ENCODE peak calls at places on chromosomes 6 and 20, in nine cellular contexts. One of them, this sample, is unnamed. For H3K9me3, the result is how much of the 10 kb centered on the place peaks cover.

GRCh38 chr6:106360989-106361430 is 493 bp downstream of the CRYBG1 start:
- DNase-seq in mesenchymal stem cell: peak
- DNase-seq in pancreas: no peak
- DNase-seq in colonic mucosa: peak
- DNase-seq in aorta: peak
- DNase-seq in fibroblast of lung: no peak
- DNase-seq in breast epithelium: peak
- DNase-seq in ovary: no peak
- DNase-seq in AG04450: no peak
- DNase-seq in this sample: peak

GRCh38 chr20:47568837-47569410 is 67.2 kb downstream of the NCOA3 start:
- DNase-seq in mesenchymal stem cell: no peak
- DNase-seq in pancreas: no peak
- DNase-seq in colonic mucosa: peak
- DNase-seq in aorta: no peak
- DNase-seq in fibroblast of lung: no peak
- DNase-seq in breast epithelium: no peak
- DNase-seq in ovary: no peak
- DNase-seq in AG04450: no peak
- DNase-seq in this sample: no peak

GRCh38 chr6:8029243-8029870 is 34.8 kb downstream of the BLOC1S5 start:
- DNase-seq in mesenchymal stem cell: peak
- DNase-seq in pancreas: no peak
- DNase-seq in colonic mucosa: no peak
- DNase-seq in aorta: no peak
- DNase-seq in fibroblast of lung: no peak
- DNase-seq in breast epithelium: no peak
- DNase-seq in ovary: no peak
- DNase-seq in AG04450: no peak
- DNase-seq in this sample: no peak

GRCh38 chr20:62896526-62896925 is 29.8 kb downstream of the DIDO1 start:
- DNase-seq in mesenchymal stem cell: no peak
- DNase-seq in pancreas: no peak
- DNase-seq in colonic mucosa: no peak
- DNase-seq in aorta: no peak
- DNase-seq in fibroblast of lung: no peak
- DNase-seq in breast epithelium: no peak
- DNase-seq in ovary: no peak
- DNase-seq in AG04450: no peak
- DNase-seq in this sample: no peak

GRCh38 chr20:9590189-9590588 is 75.8 kb downstream of the LAMP5 start:
- DNase-seq in mesenchymal stem cell: peak
- DNase-seq in pancreas: no peak
- DNase-seq in colonic mucosa: no peak
- DNase-seq in aorta: no peak
- DNase-seq in fibroblast of lung: peak
- DNase-seq in breast epithelium: no peak
- DNase-seq in ovary: no peak
- DNase-seq in AG04450: peak
- DNase-seq in this sample: no peak

GRCh38 chr6:31794866-31795615 is 511 bp downstream of the VARS1 start:
- DNase-seq in mesenchymal stem cell: peak
- DNase-seq in pancreas: peak
- DNase-seq in colonic mucosa: no peak
- DNase-seq in aorta: peak
- DNase-seq in fibroblast of lung: no peak
- DNase-seq in breast epithelium: no peak
- DNase-seq in ovary: no peak
- DNase-seq in AG04450: no peak
- DNase-seq in this sample: no peak

GRCh38 chr6:35044145-35044745 is 96.9 kb downstream of the TCP11 start:
- DNase-seq in mesenchymal stem cell: no peak
- DNase-seq in pancreas: no peak
- DNase-seq in colonic mucosa: peak
- DNase-seq in aorta: no peak
- DNase-seq in fibroblast of lung: no peak
- DNase-seq in breast epithelium: no peak
- DNase-seq in ovary: no peak
- DNase-seq in AG04450: no peak
- DNase-seq in this sample: peak

GRCh38 chr20:36126836-36127529 is 27.6 kb upstream of the EPB41L1 start:
- DNase-seq in mesenchymal stem cell: no peak
- DNase-seq in pancreas: no peak
- DNase-seq in colonic mucosa: no peak
- DNase-seq in aorta: no peak
- DNase-seq in fibroblast of lung: no peak
- DNase-seq in breast epithelium: no peak
- DNase-seq in ovary: no peak
- DNase-seq in AG04450: no peak
- DNase-seq in this sample: no peak

GRCh38 chr6:56756219-56756789 is 113.6 kb upstream of the DST start:
- DNase-seq in mesenchymal stem cell: peak
- DNase-seq in pancreas: no peak
- DNase-seq in colonic mucosa: no peak
- DNase-seq in aorta: no peak
- DNase-seq in fibroblast of lung: no peak
- DNase-seq in breast epithelium: no peak
- DNase-seq in ovary: no peak
- DNase-seq in AG04450: no peak
- DNase-seq in this sample: no peak

GRCh38 chr6:56758120-56758519 is 115.4 kb upstream of the DST start:
- DNase-seq in mesenchymal stem cell: no peak
- DNase-seq in pancreas: no peak
- DNase-seq in colonic mucosa: no peak
- DNase-seq in aorta: no peak
- DNase-seq in fibroblast of lung: no peak
- DNase-seq in breast epithelium: no peak
- DNase-seq in ovary: no peak
- DNase-seq in AG04450: no peak
- DNase-seq in this sample: no peak

GRCh38 chr6:56758553-56758952 is 115.9 kb upstream of the DST start:
- DNase-seq in mesenchymal stem cell: no peak
- DNase-seq in pancreas: no peak
- DNase-seq in colonic mucosa: no peak
- DNase-seq in aorta: no peak
- DNase-seq in fibroblast of lung: no peak
- DNase-seq in breast epithelium: no peak
- DNase-seq in ovary: no peak
- DNase-seq in AG04450: no peak
- DNase-seq in this sample: no peak

GRCh38 chr6:56757585-56757984 is 114.9 kb upstream of the DST start:
- DNase-seq in mesenchymal stem cell: peak
- DNase-seq in pancreas: no peak
- DNase-seq in colonic mucosa: peak
- DNase-seq in aorta: no peak
- DNase-seq in fibroblast of lung: peak
- DNase-seq in breast epithelium: no peak
- DNase-seq in ovary: no peak
- DNase-seq in AG04450: no peak
- DNase-seq in this sample: peak

DNA sequence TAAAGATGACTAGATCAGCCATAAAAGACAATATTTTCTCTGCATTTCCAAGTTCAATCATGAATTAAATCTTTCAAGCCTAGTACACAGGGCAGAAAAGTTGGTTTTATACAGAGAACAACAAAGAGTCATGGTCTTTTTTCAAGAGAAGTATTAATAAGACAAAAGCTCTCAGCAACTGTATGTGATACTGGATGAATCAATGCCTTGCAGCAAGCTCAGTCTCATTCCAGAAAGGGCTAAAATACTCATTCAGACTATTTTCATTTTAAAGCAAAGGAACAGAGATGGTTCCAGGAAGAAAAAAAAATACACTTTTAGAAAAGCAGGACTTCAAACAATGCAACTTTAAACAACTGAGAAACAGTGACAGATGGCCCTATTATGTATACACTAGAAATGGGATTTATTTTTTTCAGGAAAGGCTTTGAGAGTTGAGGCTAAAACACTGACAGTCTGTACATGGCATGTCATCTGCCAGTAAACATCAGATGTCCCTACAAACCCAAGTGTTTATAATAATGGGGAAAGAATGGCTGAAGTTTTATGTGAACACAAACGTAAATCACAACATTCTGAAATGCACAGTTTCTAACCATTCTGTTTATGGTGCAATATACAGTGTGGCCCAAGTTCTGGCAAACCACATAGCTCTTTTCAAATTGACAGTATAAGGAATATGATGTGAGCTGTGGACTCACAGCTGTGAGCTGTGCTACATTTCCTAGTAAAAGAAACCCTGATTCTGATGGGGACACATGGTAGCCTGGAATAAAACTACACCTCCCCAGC is 114.3 kb upstream of the DST start:
- DNase-seq in mesenchymal stem cell: peak
- DNase-seq in pancreas: no peak
- DNase-seq in colonic mucosa: no peak
- DNase-seq in aorta: no peak
- DNase-seq in fibroblast of lung: peak
- DNase-seq in breast epithelium: no peak
- DNase-seq in ovary: no peak
- DNase-seq in AG04450: no peak
- DNase-seq in this sample: no peak
- H3K27ac ChIP-seq in mesenchymal stem cell: no peak
- H3K27ac ChIP-seq in pancreas: no peak
- H3K27ac ChIP-seq in colonic mucosa: no peak
- H3K27ac ChIP-seq in aorta: no peak
- H3K27ac ChIP-seq in fibroblast of lung: peak
- H3K27ac ChIP-seq in breast epithelium: peak
- H3K27ac ChIP-seq in ovary: no peak
- H3K27ac ChIP-seq in AG04450: peak
- H3K27ac ChIP-seq in this sample: no peak

GRCh38 chr6:279630-280029 is 12.7 kb upstream of the DUSP22 start:
- DNase-seq in mesenchymal stem cell: no peak
- DNase-seq in pancreas: no peak
- DNase-seq in colonic mucosa: no peak
- DNase-seq in aorta: no peak
- DNase-seq in fibroblast of lung: no peak
- DNase-seq in breast epithelium: no peak
- DNase-seq in ovary: no peak
- DNase-seq in AG04450: no peak
- DNase-seq in this sample: no peak

GRCh38 chr6:281469-282103 is 10.7 kb upstream of the DUSP22 start:
- DNase-seq in mesenchymal stem cell: no peak
- DNase-seq in pancreas: no peak
- DNase-seq in colonic mucosa: no peak
- DNase-seq in aorta: no peak
- DNase-seq in fibroblast of lung: no peak
- DNase-seq in breast epithelium: no peak
- DNase-seq in ovary: no peak
- DNase-seq in AG04450: no peak
- DNase-seq in this sample: no peak

GRCh38 chr6:280775-281468 is 11.4 kb upstream of the DUSP22 start:
- DNase-seq in mesenchymal stem cell: no peak
- DNase-seq in pancreas: no peak
- DNase-seq in colonic mucosa: no peak
- DNase-seq in aorta: no peak
- DNase-seq in fibroblast of lung: no peak
- DNase-seq in breast epithelium: no peak
- DNase-seq in ovary: no peak
- DNase-seq in AG04450: no peak
- DNase-seq in this sample: no peak

GRCh38 chr6:282867-283416 is 9.3 kb upstream of the DUSP22 start:
- DNase-seq in mesenchymal stem cell: no peak
- DNase-seq in pancreas: no peak
- DNase-seq in colonic mucosa: no peak
- DNase-seq in aorta: no peak
- DNase-seq in fibroblast of lung: no peak
- DNase-seq in breast epithelium: no peak
- DNase-seq in ovary: no peak
- DNase-seq in AG04450: no peak
- DNase-seq in this sample: no peak

GRCh38 chr6:282177-282866 is 10.0 kb upstream of the DUSP22 start:
- DNase-seq in mesenchymal stem cell: no peak
- DNase-seq in pancreas: no peak
- DNase-seq in colonic mucosa: no peak
- DNase-seq in aorta: no peak
- DNase-seq in fibroblast of lung: no peak
- DNase-seq in breast epithelium: no peak
- DNase-seq in ovary: no peak
- DNase-seq in AG04450: no peak
- DNase-seq in this sample: no peak
- H3K9me3 ChIP-seq in mesenchymal stem cell: under half
- H3K9me3 ChIP-seq in pancreas: under half
- H3K9me3 ChIP-seq in colonic mucosa: under half
- H3K9me3 ChIP-seq in aorta: under half
- H3K9me3 ChIP-seq in fibroblast of lung: under half
- H3K9me3 ChIP-seq in breast epithelium: under half
- H3K9me3 ChIP-seq in ovary: under half
- H3K9me3 ChIP-seq in AG04450: under half
- H3K9me3 ChIP-seq in this sample: under half

GRCh38 chr6:41546866-41547798 is 951 bp downstream of the FOXP4 start:
- DNase-seq in mesenchymal stem cell: peak
- DNase-seq in pancreas: peak
- DNase-seq in colonic mucosa: peak
- DNase-seq in aorta: peak
- DNase-seq in fibroblast of lung: peak
- DNase-seq in breast epithelium: no peak
- DNase-seq in ovary: peak
- DNase-seq in AG04450: no peak
- DNase-seq in this sample: peak

GRCh38 chr6:41545174-41545702 is 943 bp upstream of the FOXP4 start:
- DNase-seq in mesenchymal stem cell: no peak
- DNase-seq in pancreas: no peak
- DNase-seq in colonic mucosa: peak
- DNase-seq in aorta: no peak
- DNase-seq in fibroblast of lung: no peak
- DNase-seq in breast epithelium: no peak
- DNase-seq in ovary: no peak
- DNase-seq in AG04450: no peak
- DNase-seq in this sample: no peak

GRCh38 chr6:41545703-41546474 is at the start of gene FOXP4:
- DNase-seq in mesenchymal stem cell: peak
- DNase-seq in pancreas: peak
- DNase-seq in colonic mucosa: peak
- DNase-seq in aorta: peak
- DNase-seq in fibroblast of lung: peak
- DNase-seq in breast epithelium: peak
- DNase-seq in ovary: peak
- DNase-seq in AG04450: peak
- DNase-seq in this sample: peak

GRCh38 chr6:41547799-41548097 is 1.6 kb downstream of the FOXP4 start:
- DNase-seq in mesenchymal stem cell: no peak
- DNase-seq in pancreas: no peak
- DNase-seq in colonic mucosa: no peak
- DNase-seq in aorta: no peak
- DNase-seq in fibroblast of lung: no peak
- DNase-seq in breast epithelium: no peak
- DNase-seq in ovary: no peak
- DNase-seq in AG04450: no peak
- DNase-seq in this sample: no peak

GRCh38 chr6:41546475-41546865 is 289 bp downstream of the FOXP4 start:
- DNase-seq in mesenchymal stem cell: no peak
- DNase-seq in pancreas: no peak
- DNase-seq in colonic mucosa: no peak
- DNase-seq in aorta: no peak
- DNase-seq in fibroblast of lung: peak
- DNase-seq in breast epithelium: no peak
- DNase-seq in ovary: no peak
- DNase-seq in AG04450: no peak
- DNase-seq in this sample: peak
- H3K4me3 ChIP-seq in mesenchymal stem cell: peak
- H3K4me3 ChIP-seq in pancreas: peak
- H3K4me3 ChIP-seq in colonic mucosa: peak
- H3K4me3 ChIP-seq in aorta: peak
- H3K4me3 ChIP-seq in fibroblast of lung: peak
- H3K4me3 ChIP-seq in breast epithelium: peak
- H3K4me3 ChIP-seq in ovary: peak
- H3K4me3 ChIP-seq in AG04450: peak
- H3K4me3 ChIP-seq in this sample: peak

DNA sequence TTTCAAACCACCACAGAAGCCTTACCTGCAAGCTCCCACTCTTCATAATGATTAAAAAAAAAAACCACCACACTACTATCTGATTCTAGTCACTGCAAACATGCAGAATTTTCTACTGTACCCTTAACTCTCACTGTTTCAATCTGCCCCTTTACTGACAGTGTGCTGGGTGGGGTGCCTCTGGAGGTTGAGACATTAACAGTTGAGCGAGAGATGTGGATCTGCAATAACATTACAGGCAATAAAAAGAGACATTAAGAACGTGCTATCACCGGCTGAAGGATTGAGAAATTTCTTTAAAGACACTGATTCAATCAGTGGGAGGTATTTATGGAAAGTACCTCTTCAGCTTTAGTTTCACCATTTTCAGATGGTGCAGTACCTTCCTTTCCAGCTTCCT is 32.5 kb downstream of the HMGN3 start:
- DNase-seq in mesenchymal stem cell: no peak
- DNase-seq in pancreas: no peak
- DNase-seq in colonic mucosa: no peak
- DNase-seq in aorta: no peak
- DNase-seq in fibroblast of lung: no peak
- DNase-seq in breast epithelium: no peak
- DNase-seq in ovary: no peak
- DNase-seq in AG04450: no peak
- DNase-seq in this sample: no peak
- H3K27ac ChIP-seq in mesenchymal stem cell: no peak
- H3K27ac ChIP-seq in pancreas: no peak
- H3K27ac ChIP-seq in colonic mucosa: no peak
- H3K27ac ChIP-seq in aorta: no peak
- H3K27ac ChIP-seq in fibroblast of lung: no peak
- H3K27ac ChIP-seq in breast epithelium: no peak
- H3K27ac ChIP-seq in ovary: no peak
- H3K27ac ChIP-seq in AG04450: no peak
- H3K27ac ChIP-seq in this sample: no peak

This sample was measured in small intestine.